ENCODE peak calls at places on chromosomes 5 and 9, in ten cellular contexts. One of them, this sample, is unnamed.
A peak's percentile ranks its signal among the peaks of the same experiment; 100 is the strongest.

GRCh38 chr9:107288701-107289100 is 5.6 kb downstream of the RAD23B start:
- DNase-seq in NCI-H524: no peak
- DNase-seq in hippocampal formation: no peak
- DNase-seq in NCI-H1417: no peak
- DNase-seq in stromal cell of bone marrow: no peak
- DNase-seq in SW480: no peak
- DNase-seq in naive thymus-derived CD8-positive, alpha-beta T cell: no peak
- DNase-seq in SK-MEL-5: no peak
- DNase-seq in effector memory CD8-positive, alpha-beta T cell: no peak
- DNase-seq in left lobe of liver: no peak
- DNase-seq in this sample: peak; percentile 11

GRCh38 chr5:19018822-19019221 is 969.2 kb downstream of the CDH18 start:
- DNase-seq in NCI-H524: no peak
- DNase-seq in hippocampal formation: no peak
- DNase-seq in NCI-H1417: no peak
- DNase-seq in stromal cell of bone marrow: no peak
- DNase-seq in SW480: peak; percentile 87
- DNase-seq in naive thymus-derived CD8-positive, alpha-beta T cell: no peak
- DNase-seq in SK-MEL-5: peak; percentile 97
- DNase-seq in effector memory CD8-positive, alpha-beta T cell: no peak
- DNase-seq in left lobe of liver: no peak
- DNase-seq in this sample: peak; percentile 5

GRCh38 chr9:29044959-29045358 is 1471.7 kb upstream of the C9orf72 start:
- DNase-seq in NCI-H524: no peak
- DNase-seq in hippocampal formation: no peak
- DNase-seq in NCI-H1417: no peak
- DNase-seq in stromal cell of bone marrow: no peak
- DNase-seq in SW480: peak; percentile 30
- DNase-seq in naive thymus-derived CD8-positive, alpha-beta T cell: no peak
- DNase-seq in SK-MEL-5: peak; percentile 75
- DNase-seq in effector memory CD8-positive, alpha-beta T cell: no peak
- DNase-seq in left lobe of liver: no peak
- DNase-seq in this sample: peak; percentile 12

GRCh38 chr5:66142417-66142816 is 1.7 kb upstream of the SREK1 start:
- DNase-seq in NCI-H524: no peak
- DNase-seq in hippocampal formation: no peak
- DNase-seq in NCI-H1417: no peak
- DNase-seq in stromal cell of bone marrow: no peak
- DNase-seq in SW480: no peak
- DNase-seq in naive thymus-derived CD8-positive, alpha-beta T cell: no peak
- DNase-seq in SK-MEL-5: no peak
- DNase-seq in effector memory CD8-positive, alpha-beta T cell: no peak
- DNase-seq in left lobe of liver: no peak
- DNase-seq in this sample: no peak

GRCh38 chr9:113781381-113781780 is 94.7 kb upstream of the ZNF618 start:
- DNase-seq in NCI-H524: no peak
- DNase-seq in hippocampal formation: no peak
- DNase-seq in NCI-H1417: no peak
- DNase-seq in stromal cell of bone marrow: no peak
- DNase-seq in SW480: no peak
- DNase-seq in naive thymus-derived CD8-positive, alpha-beta T cell: no peak
- DNase-seq in SK-MEL-5: no peak
- DNase-seq in effector memory CD8-positive, alpha-beta T cell: no peak
- DNase-seq in left lobe of liver: no peak
- DNase-seq in this sample: no peak

GRCh38 chr9:88243736-88244135 is 105.5 kb upstream of the SPATA31C2 start:
- DNase-seq in NCI-H524: no peak
- DNase-seq in hippocampal formation: no peak
- DNase-seq in NCI-H1417: no peak
- DNase-seq in stromal cell of bone marrow: no peak
- DNase-seq in SW480: peak; percentile 44
- DNase-seq in naive thymus-derived CD8-positive, alpha-beta T cell: no peak
- DNase-seq in SK-MEL-5: no peak
- DNase-seq in effector memory CD8-positive, alpha-beta T cell: no peak
- DNase-seq in left lobe of liver: no peak
- DNase-seq in this sample: no peak

GRCh38 chr5:149337746-149338145 is 7.6 kb upstream of the GRPEL2 start:
- DNase-seq in NCI-H524: peak; percentile 80
- DNase-seq in hippocampal formation: no peak
- DNase-seq in NCI-H1417: no peak
- DNase-seq in stromal cell of bone marrow: no peak
- DNase-seq in SW480: no peak
- DNase-seq in naive thymus-derived CD8-positive, alpha-beta T cell: no peak
- DNase-seq in SK-MEL-5: no peak
- DNase-seq in effector memory CD8-positive, alpha-beta T cell: no peak
- DNase-seq in left lobe of liver: no peak
- DNase-seq in this sample: no peak

GRCh38 chr5:141517902-141518610 is 29.2 kb downstream of the PCDHGC5 start:
- DNase-seq in NCI-H524: no peak
- DNase-seq in hippocampal formation: no peak
- DNase-seq in NCI-H1417: no peak
- DNase-seq in stromal cell of bone marrow: no peak
- DNase-seq in SW480: no peak
- DNase-seq in naive thymus-derived CD8-positive, alpha-beta T cell: no peak
- DNase-seq in SK-MEL-5: no peak
- DNase-seq in effector memory CD8-positive, alpha-beta T cell: no peak
- DNase-seq in left lobe of liver: no peak
- DNase-seq in this sample: peak; percentile 57

GRCh38 chr9:129726322-129727160 is 26.3 kb downstream of the PTGES start:
- DNase-seq in NCI-H524: peak; percentile 56
- DNase-seq in hippocampal formation: peak; percentile 30
- DNase-seq in NCI-H1417: peak; percentile 56
- DNase-seq in stromal cell of bone marrow: peak; percentile 80
- DNase-seq in SW480: peak; percentile 71
- DNase-seq in naive thymus-derived CD8-positive, alpha-beta T cell: peak; percentile 43
- DNase-seq in SK-MEL-5: peak; percentile 92
- DNase-seq in effector memory CD8-positive, alpha-beta T cell: peak; percentile 40
- DNase-seq in left lobe of liver: peak; percentile 54
- DNase-seq in this sample: peak; percentile 95

GRCh38 chr9:97109194-97109811 is 70.4 kb upstream of the CTSV start:
- DNase-seq in NCI-H524: no peak
- DNase-seq in hippocampal formation: peak; percentile 51
- DNase-seq in NCI-H1417: no peak
- DNase-seq in stromal cell of bone marrow: no peak
- DNase-seq in SW480: peak; percentile 60
- DNase-seq in naive thymus-derived CD8-positive, alpha-beta T cell: no peak
- DNase-seq in SK-MEL-5: peak; percentile 74
- DNase-seq in effector memory CD8-positive, alpha-beta T cell: no peak
- DNase-seq in left lobe of liver: no peak
- DNase-seq in this sample: peak; percentile 77

GRCh38 chr9:74366111-74366510 is 131.0 kb upstream of the RORB start:
- DNase-seq in NCI-H524: no peak
- DNase-seq in hippocampal formation: no peak
- DNase-seq in NCI-H1417: no peak
- DNase-seq in stromal cell of bone marrow: no peak
- DNase-seq in SW480: no peak
- DNase-seq in naive thymus-derived CD8-positive, alpha-beta T cell: no peak
- DNase-seq in SK-MEL-5: no peak
- DNase-seq in effector memory CD8-positive, alpha-beta T cell: no peak
- DNase-seq in left lobe of liver: no peak
- DNase-seq in this sample: no peak

GRCh38 chr9:69971643-69972449 is 71.8 kb upstream of the MAMDC2 start:
- DNase-seq in NCI-H524: peak; percentile 23
- DNase-seq in hippocampal formation: peak; percentile 31
- DNase-seq in NCI-H1417: peak; percentile 78
- DNase-seq in stromal cell of bone marrow: peak; percentile 39
- DNase-seq in SW480: peak; percentile 47
- DNase-seq in naive thymus-derived CD8-positive, alpha-beta T cell: peak; percentile 13
- DNase-seq in SK-MEL-5: peak; percentile 79
- DNase-seq in effector memory CD8-positive, alpha-beta T cell: peak; percentile 7
- DNase-seq in left lobe of liver: peak; percentile 59
- DNase-seq in this sample: peak; percentile 62

GRCh38 chr5:124404796-124405195 is 341.6 kb downstream of the ZNF608 start:
- DNase-seq in NCI-H524: no peak
- DNase-seq in hippocampal formation: no peak
- DNase-seq in NCI-H1417: no peak
- DNase-seq in stromal cell of bone marrow: no peak
- DNase-seq in SW480: no peak
- DNase-seq in naive thymus-derived CD8-positive, alpha-beta T cell: no peak
- DNase-seq in SK-MEL-5: no peak
- DNase-seq in effector memory CD8-positive, alpha-beta T cell: no peak
- DNase-seq in left lobe of liver: no peak
- DNase-seq in this sample: no peak

GRCh38 chr5:112576298-112576925 is 157.3 kb upstream of the EPB41L4A start:
- DNase-seq in NCI-H524: no peak
- DNase-seq in hippocampal formation: no peak
- DNase-seq in NCI-H1417: no peak
- DNase-seq in stromal cell of bone marrow: no peak
- DNase-seq in SW480: no peak
- DNase-seq in naive thymus-derived CD8-positive, alpha-beta T cell: no peak
- DNase-seq in SK-MEL-5: no peak
- DNase-seq in effector memory CD8-positive, alpha-beta T cell: no peak
- DNase-seq in left lobe of liver: no peak
- DNase-seq in this sample: no peak

GRCh38 chr9:1044643-1045042 is 5.5 kb upstream of the DMRT2 start:
- DNase-seq in NCI-H524: no peak
- DNase-seq in hippocampal formation: no peak
- DNase-seq in NCI-H1417: no peak
- DNase-seq in stromal cell of bone marrow: no peak
- DNase-seq in SW480: no peak
- DNase-seq in naive thymus-derived CD8-positive, alpha-beta T cell: no peak
- DNase-seq in SK-MEL-5: no peak
- DNase-seq in effector memory CD8-positive, alpha-beta T cell: no peak
- DNase-seq in left lobe of liver: no peak
- DNase-seq in this sample: no peak

GRCh38 chr5:43661102-43661501 is 58.1 kb downstream of the NNT start:
- DNase-seq in NCI-H524: no peak
- DNase-seq in hippocampal formation: no peak
- DNase-seq in NCI-H1417: no peak
- DNase-seq in stromal cell of bone marrow: no peak
- DNase-seq in SW480: peak; percentile 5
- DNase-seq in naive thymus-derived CD8-positive, alpha-beta T cell: no peak
- DNase-seq in SK-MEL-5: peak; percentile 76
- DNase-seq in effector memory CD8-positive, alpha-beta T cell: peak; percentile 2
- DNase-seq in left lobe of liver: no peak
- DNase-seq in this sample: peak; percentile 61

GRCh38 chr5:159819671-159820411 is 96.4 kb upstream of the ADRA1B start:
- DNase-seq in NCI-H524: no peak
- DNase-seq in hippocampal formation: no peak
- DNase-seq in NCI-H1417: no peak
- DNase-seq in stromal cell of bone marrow: peak; percentile 52
- DNase-seq in SW480: no peak
- DNase-seq in naive thymus-derived CD8-positive, alpha-beta T cell: no peak
- DNase-seq in SK-MEL-5: no peak
- DNase-seq in effector memory CD8-positive, alpha-beta T cell: no peak
- DNase-seq in left lobe of liver: no peak
- DNase-seq in this sample: peak; percentile 62

GRCh38 chr5:110105692-110106091 is 416.0 kb downstream of the MAN2A1 start:
- DNase-seq in NCI-H524: no peak
- DNase-seq in hippocampal formation: no peak
- DNase-seq in NCI-H1417: peak; percentile 35
- DNase-seq in stromal cell of bone marrow: peak; percentile 33
- DNase-seq in SW480: no peak
- DNase-seq in naive thymus-derived CD8-positive, alpha-beta T cell: no peak
- DNase-seq in SK-MEL-5: no peak
- DNase-seq in effector memory CD8-positive, alpha-beta T cell: no peak
- DNase-seq in left lobe of liver: peak; percentile 83
- DNase-seq in this sample: peak; percentile 34

GRCh38 chr5:78893959-78894676 is 91.0 kb downstream of the ARSB start:
- DNase-seq in NCI-H524: no peak
- DNase-seq in hippocampal formation: no peak
- DNase-seq in NCI-H1417: no peak
- DNase-seq in stromal cell of bone marrow: no peak
- DNase-seq in SW480: no peak
- DNase-seq in naive thymus-derived CD8-positive, alpha-beta T cell: no peak
- DNase-seq in SK-MEL-5: no peak
- DNase-seq in effector memory CD8-positive, alpha-beta T cell: no peak
- DNase-seq in left lobe of liver: no peak
- DNase-seq in this sample: no peak

GRCh38 chr9:28547469-28547981 is 974.2 kb upstream of the C9orf72 start:
- DNase-seq in NCI-H524: no peak
- DNase-seq in hippocampal formation: no peak
- DNase-seq in NCI-H1417: no peak
- DNase-seq in stromal cell of bone marrow: no peak
- DNase-seq in SW480: no peak
- DNase-seq in naive thymus-derived CD8-positive, alpha-beta T cell: no peak
- DNase-seq in SK-MEL-5: no peak
- DNase-seq in effector memory CD8-positive, alpha-beta T cell: no peak
- DNase-seq in left lobe of liver: no peak
- DNase-seq in this sample: no peak

GRCh38 chr5:173472164-173472563 is 143.9 kb upstream of the STC2 start:
- DNase-seq in NCI-H524: no peak
- DNase-seq in hippocampal formation: peak; percentile 83
- DNase-seq in NCI-H1417: no peak
- DNase-seq in stromal cell of bone marrow: peak; percentile 97
- DNase-seq in SW480: peak; percentile 87
- DNase-seq in naive thymus-derived CD8-positive, alpha-beta T cell: no peak
- DNase-seq in SK-MEL-5: peak; percentile 94
- DNase-seq in effector memory CD8-positive, alpha-beta T cell: no peak
- DNase-seq in left lobe of liver: no peak
- DNase-seq in this sample: peak; percentile 98

GRCh38 chr9:128323786-128324185 is 1.1 kb downstream of the COQ4 start:
- DNase-seq in NCI-H524: no peak
- DNase-seq in hippocampal formation: no peak
- DNase-seq in NCI-H1417: no peak
- DNase-seq in stromal cell of bone marrow: no peak
- DNase-seq in SW480: no peak
- DNase-seq in naive thymus-derived CD8-positive, alpha-beta T cell: no peak
- DNase-seq in SK-MEL-5: no peak
- DNase-seq in effector memory CD8-positive, alpha-beta T cell: no peak
- DNase-seq in left lobe of liver: no peak
- DNase-seq in this sample: no peak

GRCh38 chr5:150616024-150616470 is 24.4 kb upstream of the SYNPO start:
- DNase-seq in NCI-H524: peak; percentile 89
- DNase-seq in hippocampal formation: no peak
- DNase-seq in NCI-H1417: no peak
- DNase-seq in stromal cell of bone marrow: no peak
- DNase-seq in SW480: no peak
- DNase-seq in naive thymus-derived CD8-positive, alpha-beta T cell: no peak
- DNase-seq in SK-MEL-5: no peak
- DNase-seq in effector memory CD8-positive, alpha-beta T cell: no peak
- DNase-seq in left lobe of liver: peak; percentile 98
- DNase-seq in this sample: peak; percentile 74

GRCh38 chr5:160333726-160334125 is 21.4 kb upstream of the CCNJL start:
- DNase-seq in NCI-H524: no peak
- DNase-seq in hippocampal formation: no peak
- DNase-seq in NCI-H1417: no peak
- DNase-seq in stromal cell of bone marrow: peak; percentile 38
- DNase-seq in SW480: no peak
- DNase-seq in naive thymus-derived CD8-positive, alpha-beta T cell: no peak
- DNase-seq in SK-MEL-5: no peak
- DNase-seq in effector memory CD8-positive, alpha-beta T cell: no peak
- DNase-seq in left lobe of liver: no peak
- DNase-seq in this sample: peak; percentile 76

GRCh38 chr5:107937198-107937597 is 266.5 kb upstream of the EFNA5 start:
- DNase-seq in NCI-H524: peak; percentile 10
- DNase-seq in hippocampal formation: no peak
- DNase-seq in NCI-H1417: peak; percentile 6
- DNase-seq in stromal cell of bone marrow: no peak
- DNase-seq in SW480: no peak
- DNase-seq in naive thymus-derived CD8-positive, alpha-beta T cell: no peak
- DNase-seq in SK-MEL-5: no peak
- DNase-seq in effector memory CD8-positive, alpha-beta T cell: no peak
- DNase-seq in left lobe of liver: no peak
- DNase-seq in this sample: no peak

GRCh38 chr5:78727786-78728761 is 79.5 kb upstream of the LHFPL2 start:
- DNase-seq in NCI-H524: no peak
- DNase-seq in hippocampal formation: no peak
- DNase-seq in NCI-H1417: no peak
- DNase-seq in stromal cell of bone marrow: no peak
- DNase-seq in SW480: peak; percentile 71
- DNase-seq in naive thymus-derived CD8-positive, alpha-beta T cell: peak; percentile 19
- DNase-seq in SK-MEL-5: no peak
- DNase-seq in effector memory CD8-positive, alpha-beta T cell: no peak
- DNase-seq in left lobe of liver: peak; percentile 76
- DNase-seq in this sample: no peak

GRCh38 chr9:33946779-33947535 is 101.7 kb downstream of the UBAP2 start:
- DNase-seq in NCI-H524: no peak
- DNase-seq in hippocampal formation: no peak
- DNase-seq in NCI-H1417: no peak
- DNase-seq in stromal cell of bone marrow: peak; percentile 89
- DNase-seq in SW480: peak; percentile 29
- DNase-seq in naive thymus-derived CD8-positive, alpha-beta T cell: no peak
- DNase-seq in SK-MEL-5: no peak
- DNase-seq in effector memory CD8-positive, alpha-beta T cell: no peak
- DNase-seq in left lobe of liver: no peak
- DNase-seq in this sample: peak; percentile 94

GRCh38 chr5:14557203-14557725 is 24.3 kb upstream of the OTULINL start:
- DNase-seq in NCI-H524: peak; percentile 80
- DNase-seq in hippocampal formation: no peak
- DNase-seq in NCI-H1417: no peak
- DNase-seq in stromal cell of bone marrow: no peak
- DNase-seq in SW480: no peak
- DNase-seq in naive thymus-derived CD8-positive, alpha-beta T cell: no peak
- DNase-seq in SK-MEL-5: no peak
- DNase-seq in effector memory CD8-positive, alpha-beta T cell: no peak
- DNase-seq in left lobe of liver: no peak
- DNase-seq in this sample: peak; percentile 39